ENCODE peak calls at places on chromosomes 16 and 17, in six cellular contexts. P, M, K, T, X and V are unnamed samples. For H3K4me1, the result is how much of the 10 kb centered on the place peaks cover.

GRCh38 chr17:81837641-81838040 is 2.8 kb upstream of the PPP1R27 start:
- DNase-seq in P (peak), M (no peak), K (no peak), T (no peak), X (no peak), V (no peak)

GRCh38 chr16:19923396-19923795 is 38.7 kb upstream of the GPRC5B start:
- DNase-seq in P (no peak), M (no peak), K (no peak), T (no peak), X (no peak), V (no peak)

GRCh38 chr17:39410279-39410678 is 8.9 kb upstream of the FBXL20 start:
- DNase-seq in P (no peak), M (no peak), K (no peak), T (no peak), X (no peak), V (no peak)

GRCh38 chr16:51129105-51129504 is 22.0 kb downstream of the SALL1 start:
- DNase-seq in P (peak), M (no peak), K (no peak), T (no peak), X (no peak), V (no peak)

GRCh38 chr16:49547448-49547847 is 173.8 kb downstream of the C16orf78 start:
- DNase-seq in P (no peak), M (no peak), K (no peak), T (no peak), X (no peak), V (no peak)

GRCh38 chr17:56581635-56582605 is 11.6 kb upstream of the NOG start:
- DNase-seq in P (no peak), M (no peak), K (no peak), T (no peak), X (no peak), V (no peak)

GRCh38 chr17:61467416-61468262 is 15.4 kb downstream of the TBX4 start:
- DNase-seq in P (peak), M (no peak), K (no peak), T (no peak), X (peak), V (no peak)

GRCh38 chr17:2402517-2402916 is 1.7 kb upstream of the MNT start:
- DNase-seq in P (no peak), M (no peak), K (no peak), T (no peak), X (no peak), V (no peak)

GRCh38 chr16:26644912-26645543 is 421.7 kb upstream of the C16orf82 start:
- DNase-seq in P (no peak), M (no peak), K (no peak), T (peak), X (no peak), V (no peak)

GRCh38 chr16:12096828-12097522 is 120.4 kb downstream of the SNX29 start:
- DNase-seq in P (no peak), M (no peak), K (no peak), T (no peak), X (no peak), V (no peak)

GRCh38 chr16:13909872-13910303 is 10.1 kb upstream of the ERCC4 start:
- DNase-seq in P (peak), M (peak), K (no peak), T (no peak), X (peak), V (no peak)

GRCh38 chr16:58494981-58495860 is 4.7 kb upstream of the NDRG4 start:
- DNase-seq in P (peak), M (peak), K (peak), T (no peak), X (peak), V (no peak)

GRCh38 chr17:82910770-82911169 is 70.9 kb upstream of the ZNF750 start:
- DNase-seq in P (no peak), M (no peak), K (no peak), T (no peak), X (no peak), V (no peak)

GRCh38 chr17:32529604-32530003 is 42.8 kb downstream of the CDK5R1 start:
- DNase-seq in P (no peak), M (no peak), K (no peak), T (no peak), X (no peak), V (no peak)

GRCh38 chr17:70169707-70170597 is 620 bp downstream of the KCNJ2 start:
- DNase-seq in P (peak), M (no peak), K (no peak), T (no peak), X (no peak), V (no peak)

GRCh38 chr16:54287758-54288591 is 1.4 kb upstream of the IRX3 start:
- DNase-seq in P (no peak), M (no peak), K (no peak), T (no peak), X (no peak), V (no peak)

GRCh38 chr16:66588981-66589713 is 9.9 kb downstream of the CMTM2 start:
- DNase-seq in P (peak), M (peak), K (no peak), T (no peak), X (peak), V (no peak)

GRCh38 chr17:37650419-37651003 is 7.3 kb upstream of the DDX52 start:
- DNase-seq in P (peak), M (no peak), K (no peak), T (peak), X (peak), V (no peak)

GRCh38 chr17:27670791-27671590 is 40.0 kb downstream of the LGALS9 start:
- DNase-seq in P (no peak), M (no peak), K (no peak), T (no peak), X (no peak), V (no peak)

GRCh38 chr16:79645701-79646100 is 45.2 kb upstream of the MAF start:
- DNase-seq in P (no peak), M (no peak), K (no peak), T (no peak), X (no peak), V (no peak)

GRCh38 chr17:78391843-78392242 is 13.4 kb downstream of the PGS1 start:
- DNase-seq in P (peak), M (no peak), K (no peak), T (no peak), X (peak), V (no peak)

GRCh38 chr16:27824006-27824405 is 239.5 kb downstream of the GSG1L start:
- DNase-seq in P (no peak), M (no peak), K (no peak), T (no peak), X (no peak), V (no peak)

GRCh38 chr17:78600181-78600651 is 23.0 kb upstream of the DNAH17 start:
- DNase-seq in P (no peak), M (no peak), K (no peak), T (no peak), X (no peak), V (no peak)

GRCh38 chr16:56357765-56358322 is 67.5 kb downstream of the AMFR start:
- DNase-seq in P (no peak), M (no peak), K (peak), T (no peak), X (no peak), V (no peak)

GRCh38 chr17:222172-222571 is 40.7 kb upstream of the DOC2B start:
- DNase-seq in P (no peak), M (peak), K (no peak), T (no peak), X (no peak), V (no peak)

GRCh38 chr17:56447166-56447565 is 146.3 kb upstream of the NOG start:
- DNase-seq in P (no peak), M (no peak), K (no peak), T (no peak), X (no peak), V (no peak)

DNA sequence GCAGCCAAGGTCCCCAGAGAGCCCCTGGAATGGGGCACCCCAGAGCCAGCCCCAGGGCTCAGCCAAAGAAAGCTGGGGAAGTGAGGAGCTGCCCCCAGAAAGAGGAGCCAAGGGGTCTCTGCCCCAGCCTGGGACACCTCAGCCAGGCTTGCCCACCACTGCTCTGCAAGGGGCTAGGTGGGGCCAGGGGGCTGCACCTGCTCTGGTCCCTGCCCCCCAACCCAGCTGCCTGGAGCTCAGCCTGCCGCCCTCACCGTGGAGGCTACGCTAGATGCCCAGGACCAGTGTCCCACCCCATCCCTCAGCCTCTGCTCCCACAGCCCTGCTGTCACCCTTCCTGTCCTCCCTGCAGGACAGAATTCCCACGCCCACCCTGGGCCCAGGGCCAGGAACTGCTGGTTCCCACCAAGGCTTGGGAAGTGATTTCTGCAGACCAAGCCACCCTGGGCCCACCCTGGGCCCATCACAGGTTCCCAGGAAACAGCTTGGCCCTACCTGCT is 28.1 kb upstream of the KRT17 start:
- DNase-seq in P (no peak), M (no peak), K (no peak), T (no peak), X (no peak), V (no peak)
- H3K4me1 ChIP-seq in P (under half), M (under half), K (half or more), T (under half), X (under half), V (half or more)

GRCh38 chr16:17488506-17488905 is 17.7 kb upstream of the XYLT1 start:
- DNase-seq in P (no peak), M (no peak), K (no peak), T (no peak), X (no peak), V (no peak)
- H3K27ac ChIP-seq in P (no peak), M (no peak), K (no peak), T (no peak), X (no peak), V (no peak)

DNA sequence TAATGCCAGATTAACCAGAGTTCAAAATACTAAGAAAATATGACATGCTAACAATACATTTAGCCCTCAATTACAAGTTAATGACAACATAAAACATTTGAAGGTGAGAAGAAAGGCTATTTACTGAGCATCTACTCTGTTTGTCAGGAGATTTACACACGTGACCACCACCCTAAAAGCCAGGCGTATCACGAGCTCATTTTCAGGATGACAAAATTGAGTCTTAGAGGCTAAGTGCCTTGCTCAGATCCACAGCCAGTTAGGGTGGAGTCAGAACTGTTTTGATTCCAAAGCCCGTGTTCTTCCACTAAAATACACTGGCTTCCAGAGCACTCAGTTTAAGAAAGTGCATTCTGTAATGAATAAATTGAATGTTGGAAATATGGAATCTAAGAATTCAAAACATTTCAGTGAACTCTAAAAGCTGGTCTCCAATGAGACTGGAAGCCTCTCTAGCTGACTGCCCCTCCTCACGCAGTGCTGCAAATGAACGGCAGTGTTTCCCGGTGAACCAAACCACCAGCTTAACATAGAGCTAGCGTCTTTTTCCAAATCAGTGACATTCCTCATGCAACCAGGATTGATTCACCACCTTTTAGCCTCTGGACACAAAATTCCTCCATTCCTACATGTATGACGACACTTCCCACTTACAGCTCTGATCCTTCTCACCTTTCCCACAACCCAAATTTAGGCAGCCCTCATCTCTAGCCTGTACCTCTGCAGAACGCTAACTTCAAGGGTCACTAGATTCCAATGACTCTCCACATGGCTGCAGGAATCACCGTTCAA is 5.9 kb downstream of the ZDHHC7 start:
- DNase-seq in P (peak), M (peak), K (no peak), T (no peak), X (no peak), V (no peak)
- H3K4me1 ChIP-seq in P (under half), M (half or more), K (half or more), T (half or more), X (under half), V (half or more)

GRCh38 chr17:75830168-75831031 is 13.8 kb downstream of the UNC13D start:
- DNase-seq in P (no peak), M (no peak), K (no peak), T (no peak), X (peak), V (no peak)
- H3K27ac ChIP-seq in P (no peak), M (no peak), K (no peak), T (no peak), X (no peak), V (no peak)

DNA sequence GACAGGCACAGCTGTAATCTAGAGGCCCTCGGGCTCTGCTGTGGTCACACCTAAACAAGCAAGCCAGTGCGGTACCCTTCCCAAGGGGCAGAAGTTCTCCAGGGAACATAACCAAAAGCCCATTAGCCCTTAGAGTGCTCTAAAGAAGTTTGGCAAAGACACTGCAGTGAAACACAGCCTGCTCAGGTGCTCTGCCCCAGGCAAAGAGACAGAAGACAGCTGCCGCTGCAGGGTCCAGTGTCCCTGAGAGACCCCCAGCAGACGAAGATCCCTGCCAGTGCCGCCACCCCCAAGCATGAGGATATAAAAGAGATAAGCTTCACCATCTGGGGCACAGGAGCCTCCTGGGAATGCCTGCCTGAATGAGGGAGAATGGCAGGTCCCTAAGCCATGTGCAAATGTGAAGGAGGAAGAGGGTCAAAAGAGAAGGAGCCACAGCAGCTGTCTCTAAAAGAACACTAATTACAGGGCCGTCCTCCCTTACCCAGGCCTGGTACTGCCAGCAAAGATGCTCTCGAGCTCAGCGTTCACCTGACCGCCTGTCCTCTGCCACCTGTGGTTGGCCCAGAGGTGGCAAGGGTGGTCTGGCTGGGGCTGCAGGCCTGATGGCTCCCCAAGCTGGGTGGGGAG is 29.7 kb downstream of the CUEDC1 start:
- DNase-seq in P (no peak), M (no peak), K (no peak), T (no peak), X (no peak), V (no peak)
- H3K4me1 ChIP-seq in P (under half), M (under half), K (half or more), T (half or more), X (under half), V (half or more)